ENCODE peak calls at places on chromosome 3, in ten cellular contexts. One of them, this sample, is unnamed.

GRCh38 chr3:173945801-173946200 is 548.3 kb downstream of the NLGN1 start:
- DNase-seq in colonic mucosa: no peak
- DNase-seq in HCT116: no peak
- DNase-seq in spleen: no peak
- DNase-seq in A549: no peak
- DNase-seq in lung: no peak
- DNase-seq in Peyer's patch: no peak
- DNase-seq in mucosa of descending colon: no peak
- DNase-seq in AG10803: no peak
- DNase-seq in neural crest cell: no peak
- DNase-seq in this sample: no peak

GRCh38 chr3:111691293-111691909 is 96.3 kb upstream of the ZBED2 start:
- DNase-seq in colonic mucosa: no peak
- DNase-seq in HCT116: no peak
- DNase-seq in spleen: no peak
- DNase-seq in A549: peak
- DNase-seq in lung: no peak
- DNase-seq in Peyer's patch: no peak
- DNase-seq in mucosa of descending colon: no peak
- DNase-seq in AG10803: peak
- DNase-seq in neural crest cell: no peak
- DNase-seq in this sample: no peak

GRCh38 chr3:76199382-76199781 is 414.0 kb upstream of the ZNF717 start:
- DNase-seq in colonic mucosa: no peak
- DNase-seq in HCT116: no peak
- DNase-seq in spleen: no peak
- DNase-seq in A549: no peak
- DNase-seq in lung: no peak
- DNase-seq in Peyer's patch: no peak
- DNase-seq in mucosa of descending colon: no peak
- DNase-seq in AG10803: no peak
- DNase-seq in neural crest cell: no peak
- DNase-seq in this sample: no peak

GRCh38 chr3:36730965-36731364 is 33.4 kb downstream of the DCLK3 start:
- DNase-seq in colonic mucosa: no peak
- DNase-seq in HCT116: no peak
- DNase-seq in spleen: no peak
- DNase-seq in A549: no peak
- DNase-seq in lung: no peak
- DNase-seq in Peyer's patch: no peak
- DNase-seq in mucosa of descending colon: no peak
- DNase-seq in AG10803: no peak
- DNase-seq in neural crest cell: no peak
- DNase-seq in this sample: no peak

GRCh38 chr3:62201438-62202035 is 171.8 kb downstream of the FEZF2 start:
- DNase-seq in colonic mucosa: no peak
- DNase-seq in HCT116: peak
- DNase-seq in spleen: no peak
- DNase-seq in A549: peak
- DNase-seq in lung: no peak
- DNase-seq in Peyer's patch: no peak
- DNase-seq in mucosa of descending colon: no peak
- DNase-seq in AG10803: peak
- DNase-seq in neural crest cell: peak
- DNase-seq in this sample: no peak

GRCh38 chr3:83655083-83655482 is 1303.7 kb upstream of the CADM2 start:
- DNase-seq in colonic mucosa: no peak
- DNase-seq in HCT116: no peak
- DNase-seq in spleen: no peak
- DNase-seq in A549: no peak
- DNase-seq in lung: no peak
- DNase-seq in Peyer's patch: no peak
- DNase-seq in mucosa of descending colon: no peak
- DNase-seq in AG10803: no peak
- DNase-seq in neural crest cell: no peak
- DNase-seq in this sample: no peak

GRCh38 chr3:156727519-156728205 is 53.3 kb downstream of the TIPARP start:
- DNase-seq in colonic mucosa: no peak
- DNase-seq in HCT116: no peak
- DNase-seq in spleen: no peak
- DNase-seq in A549: no peak
- DNase-seq in lung: no peak
- DNase-seq in Peyer's patch: no peak
- DNase-seq in mucosa of descending colon: no peak
- DNase-seq in AG10803: no peak
- DNase-seq in neural crest cell: no peak
- DNase-seq in this sample: no peak

GRCh38 chr3:185063431-185063830 is 89.4 kb downstream of the C3orf70 start:
- DNase-seq in colonic mucosa: no peak
- DNase-seq in HCT116: no peak
- DNase-seq in spleen: no peak
- DNase-seq in A549: no peak
- DNase-seq in lung: no peak
- DNase-seq in Peyer's patch: no peak
- DNase-seq in mucosa of descending colon: no peak
- DNase-seq in AG10803: no peak
- DNase-seq in neural crest cell: no peak
- DNase-seq in this sample: no peak

DNA sequence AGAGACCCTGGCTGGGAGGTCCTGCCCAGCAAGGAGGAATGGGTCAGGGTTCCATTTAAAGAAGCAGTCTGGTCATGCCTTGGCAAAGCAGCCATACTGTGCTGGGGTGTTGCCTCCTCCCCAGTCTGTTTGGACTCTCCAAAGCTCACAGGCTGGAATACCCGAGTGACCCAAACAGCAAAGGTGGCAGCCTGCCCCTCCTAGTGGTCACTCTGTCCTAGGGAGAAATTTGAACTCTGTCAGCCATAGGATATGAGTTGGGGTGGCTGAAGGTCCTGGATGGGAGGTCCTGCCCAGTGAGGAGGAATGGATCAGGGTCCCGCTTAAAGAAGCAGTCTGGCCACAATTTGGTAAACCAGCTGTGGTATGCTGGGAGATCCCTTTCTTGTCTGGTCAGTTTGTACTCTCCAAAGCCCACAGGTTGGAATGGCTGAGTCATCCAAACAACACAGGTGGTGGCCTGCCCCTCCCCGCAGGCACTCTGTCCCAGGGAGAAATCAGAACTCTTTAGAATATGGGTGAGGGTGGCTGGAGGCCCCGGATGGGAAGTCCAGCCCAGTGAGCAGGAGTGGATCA is 45.0 kb downstream of the CCR1 start:
- DNase-seq in colonic mucosa: no peak
- DNase-seq in HCT116: peak
- DNase-seq in spleen: no peak
- DNase-seq in A549: no peak
- DNase-seq in lung: no peak
- DNase-seq in Peyer's patch: no peak
- DNase-seq in mucosa of descending colon: no peak
- DNase-seq in AG10803: no peak
- DNase-seq in neural crest cell: no peak
- DNase-seq in this sample: no peak
- TF ChIP-seq CTCF in colonic mucosa: no peak
- TF ChIP-seq CTCF in HCT116: no peak
- TF ChIP-seq CTCF in spleen: no peak
- TF ChIP-seq CTCF in A549: no peak
- TF ChIP-seq CTCF in lung: no peak
- TF ChIP-seq CTCF in Peyer's patch: no peak
- TF ChIP-seq CTCF in mucosa of descending colon: no peak
- TF ChIP-seq CTCF in AG10803: no peak
- TF ChIP-seq CTCF in neural crest cell: no peak
- TF ChIP-seq CTCF in this sample: no peak

GRCh38 chr3:50302095-50303037 is 1.0 kb downstream of the HYAL1 start:
- DNase-seq in colonic mucosa: no peak
- DNase-seq in HCT116: no peak
- DNase-seq in spleen: peak
- DNase-seq in A549: no peak
- DNase-seq in lung: no peak
- DNase-seq in Peyer's patch: peak
- DNase-seq in mucosa of descending colon: peak
- DNase-seq in AG10803: no peak
- DNase-seq in neural crest cell: no peak
- DNase-seq in this sample: no peak

GRCh38 chr3:50298836-50299637 is at the start of the genes HYAL3 and NAA80:
- DNase-seq in colonic mucosa: peak
- DNase-seq in HCT116: peak
- DNase-seq in spleen: peak
- DNase-seq in A549: peak
- DNase-seq in lung: peak
- DNase-seq in Peyer's patch: peak
- DNase-seq in mucosa of descending colon: peak
- DNase-seq in AG10803: peak
- DNase-seq in neural crest cell: peak
- DNase-seq in this sample: peak

GRCh38 chr3:50299929-50300680 is 900 bp upstream of the HYAL3 start:
- DNase-seq in colonic mucosa: peak
- DNase-seq in HCT116: no peak
- DNase-seq in spleen: peak
- DNase-seq in A549: no peak
- DNase-seq in lung: no peak
- DNase-seq in Peyer's patch: no peak
- DNase-seq in mucosa of descending colon: peak
- DNase-seq in AG10803: peak
- DNase-seq in neural crest cell: no peak
- DNase-seq in this sample: no peak

GRCh38 chr3:50299638-50299928 is 378 bp upstream of the HYAL3 start:
- DNase-seq in colonic mucosa: no peak
- DNase-seq in HCT116: no peak
- DNase-seq in spleen: no peak
- DNase-seq in A549: no peak
- DNase-seq in lung: no peak
- DNase-seq in Peyer's patch: no peak
- DNase-seq in mucosa of descending colon: no peak
- DNase-seq in AG10803: no peak
- DNase-seq in neural crest cell: no peak
- DNase-seq in this sample: no peak

GRCh38 chr3:50300681-50301254 is 1.6 kb upstream of the HYAL3 start:
- DNase-seq in colonic mucosa: no peak
- DNase-seq in HCT116: no peak
- DNase-seq in spleen: peak
- DNase-seq in A549: no peak
- DNase-seq in lung: no peak
- DNase-seq in Peyer's patch: peak
- DNase-seq in mucosa of descending colon: no peak
- DNase-seq in AG10803: no peak
- DNase-seq in neural crest cell: no peak
- DNase-seq in this sample: no peak
- TF ChIP-seq CTCF in colonic mucosa: no peak
- TF ChIP-seq CTCF in HCT116: no peak
- TF ChIP-seq CTCF in spleen: no peak
- TF ChIP-seq CTCF in A549: no peak
- TF ChIP-seq CTCF in lung: no peak
- TF ChIP-seq CTCF in Peyer's patch: no peak
- TF ChIP-seq CTCF in mucosa of descending colon: no peak
- TF ChIP-seq CTCF in AG10803: no peak
- TF ChIP-seq CTCF in neural crest cell: no peak
- TF ChIP-seq CTCF in this sample: no peak

GRCh38 chr3:150259526-150260145 is 148.5 kb upstream of the TSC22D2 start:
- DNase-seq in colonic mucosa: no peak
- DNase-seq in HCT116: no peak
- DNase-seq in spleen: no peak
- DNase-seq in A549: no peak
- DNase-seq in lung: no peak
- DNase-seq in Peyer's patch: no peak
- DNase-seq in mucosa of descending colon: no peak
- DNase-seq in AG10803: no peak
- DNase-seq in neural crest cell: no peak
- DNase-seq in this sample: no peak

GRCh38 chr3:150261958-150262357 is 146.1 kb upstream of the TSC22D2 start:
- DNase-seq in colonic mucosa: no peak
- DNase-seq in HCT116: no peak
- DNase-seq in spleen: no peak
- DNase-seq in A549: no peak
- DNase-seq in lung: no peak
- DNase-seq in Peyer's patch: no peak
- DNase-seq in mucosa of descending colon: no peak
- DNase-seq in AG10803: no peak
- DNase-seq in neural crest cell: no peak
- DNase-seq in this sample: no peak

GRCh38 chr3:150264560-150264959 is 143.5 kb upstream of the TSC22D2 start:
- DNase-seq in colonic mucosa: no peak
- DNase-seq in HCT116: no peak
- DNase-seq in spleen: no peak
- DNase-seq in A549: no peak
- DNase-seq in lung: no peak
- DNase-seq in Peyer's patch: no peak
- DNase-seq in mucosa of descending colon: no peak
- DNase-seq in AG10803: peak
- DNase-seq in neural crest cell: no peak
- DNase-seq in this sample: no peak

GRCh38 chr3:150265305-150265704 is 142.8 kb upstream of the TSC22D2 start:
- DNase-seq in colonic mucosa: no peak
- DNase-seq in HCT116: no peak
- DNase-seq in spleen: no peak
- DNase-seq in A549: no peak
- DNase-seq in lung: no peak
- DNase-seq in Peyer's patch: no peak
- DNase-seq in mucosa of descending colon: no peak
- DNase-seq in AG10803: no peak
- DNase-seq in neural crest cell: no peak
- DNase-seq in this sample: no peak

GRCh38 chr3:150261418-150261817 is 146.7 kb upstream of the TSC22D2 start:
- DNase-seq in colonic mucosa: no peak
- DNase-seq in HCT116: no peak
- DNase-seq in spleen: no peak
- DNase-seq in A549: no peak
- DNase-seq in lung: no peak
- DNase-seq in Peyer's patch: no peak
- DNase-seq in mucosa of descending colon: no peak
- DNase-seq in AG10803: no peak
- DNase-seq in neural crest cell: no peak
- DNase-seq in this sample: no peak
- TF ChIP-seq CTCF in colonic mucosa: no peak
- TF ChIP-seq CTCF in HCT116: no peak
- TF ChIP-seq CTCF in spleen: no peak
- TF ChIP-seq CTCF in A549: no peak
- TF ChIP-seq CTCF in lung: no peak
- TF ChIP-seq CTCF in Peyer's patch: no peak
- TF ChIP-seq CTCF in mucosa of descending colon: no peak
- TF ChIP-seq CTCF in AG10803: no peak
- TF ChIP-seq CTCF in neural crest cell: no peak
- TF ChIP-seq CTCF in this sample: no peak

GRCh38 chr3:120177907-120178306 is 83.7 kb upstream of the GSK3B start:
- DNase-seq in colonic mucosa: no peak
- DNase-seq in HCT116: no peak
- DNase-seq in spleen: no peak
- DNase-seq in A549: peak
- DNase-seq in lung: no peak
- DNase-seq in Peyer's patch: no peak
- DNase-seq in mucosa of descending colon: no peak
- DNase-seq in AG10803: peak
- DNase-seq in neural crest cell: no peak
- DNase-seq in this sample: no peak

GRCh38 chr3:120180731-120181412 is 86.6 kb upstream of the GSK3B start:
- DNase-seq in colonic mucosa: no peak
- DNase-seq in HCT116: no peak
- DNase-seq in spleen: no peak
- DNase-seq in A549: no peak
- DNase-seq in lung: peak
- DNase-seq in Peyer's patch: no peak
- DNase-seq in mucosa of descending colon: no peak
- DNase-seq in AG10803: no peak
- DNase-seq in neural crest cell: no peak
- DNase-seq in this sample: no peak

GRCh38 chr3:120181632-120182031 is 87.4 kb upstream of the GSK3B start:
- DNase-seq in colonic mucosa: no peak
- DNase-seq in HCT116: no peak
- DNase-seq in spleen: no peak
- DNase-seq in A549: no peak
- DNase-seq in lung: peak
- DNase-seq in Peyer's patch: no peak
- DNase-seq in mucosa of descending colon: no peak
- DNase-seq in AG10803: no peak
- DNase-seq in neural crest cell: no peak
- DNase-seq in this sample: no peak

GRCh38 chr3:120177151-120177550 is 82.9 kb upstream of the GSK3B start:
- DNase-seq in colonic mucosa: no peak
- DNase-seq in HCT116: no peak
- DNase-seq in spleen: no peak
- DNase-seq in A549: peak
- DNase-seq in lung: peak
- DNase-seq in Peyer's patch: no peak
- DNase-seq in mucosa of descending colon: no peak
- DNase-seq in AG10803: peak
- DNase-seq in neural crest cell: peak
- DNase-seq in this sample: peak

GRCh38 chr3:120182613-120183524 is 88.6 kb upstream of the GSK3B start:
- DNase-seq in colonic mucosa: no peak
- DNase-seq in HCT116: peak
- DNase-seq in spleen: no peak
- DNase-seq in A549: peak
- DNase-seq in lung: peak
- DNase-seq in Peyer's patch: no peak
- DNase-seq in mucosa of descending colon: no peak
- DNase-seq in AG10803: peak
- DNase-seq in neural crest cell: no peak
- DNase-seq in this sample: peak
- TF ChIP-seq CTCF in colonic mucosa: peak
- TF ChIP-seq CTCF in HCT116: peak
- TF ChIP-seq CTCF in spleen: no peak
- TF ChIP-seq CTCF in A549: peak
- TF ChIP-seq CTCF in lung: no peak
- TF ChIP-seq CTCF in Peyer's patch: peak
- TF ChIP-seq CTCF in mucosa of descending colon: no peak
- TF ChIP-seq CTCF in AG10803: peak
- TF ChIP-seq CTCF in neural crest cell: no peak
- TF ChIP-seq CTCF in this sample: no peak

This sample was measured in prostate gland.